ENCODE peak calls at places on chromosomes 3 and 15, in ten cellular contexts. One of them, this sample, is unnamed.

GRCh38 chr15:66702770-66703539 is 919 bp downstream of the SMAD6 start:
- DNase-seq in hypothalamus: no peak
- DNase-seq in endothelial cell of umbilical vein: no peak
- DNase-seq in sigmoid colon: no peak
- DNase-seq in NCI-H446 treated with DMSO at 0.1 percent for 48 hours: no peak
- DNase-seq in cardiac fibroblast: peak; percentile 31
- DNase-seq in M059J: peak; percentile 17
- DNase-seq in activated CD8-positive, alpha-beta memory T cell treated with anti-CD3 and anti-CD28 coated beads for 24 hours: peak; percentile 62
- DNase-seq in adrenal gland: no peak
- DNase-seq in NCI-H1436: no peak
- DNase-seq in this sample: no peak

GRCh38 chr15:49131403-49131802 is 24.0 kb downstream of the COPS2 start:
- DNase-seq in hypothalamus: no peak
- DNase-seq in endothelial cell of umbilical vein: no peak
- DNase-seq in sigmoid colon: no peak
- DNase-seq in NCI-H446 treated with DMSO at 0.1 percent for 48 hours: no peak
- DNase-seq in cardiac fibroblast: no peak
- DNase-seq in M059J: no peak
- DNase-seq in activated CD8-positive, alpha-beta memory T cell treated with anti-CD3 and anti-CD28 coated beads for 24 hours: no peak
- DNase-seq in adrenal gland: no peak
- DNase-seq in NCI-H1436: no peak
- DNase-seq in this sample: no peak

GRCh38 chr3:149160754-149161289 is 31.4 kb downstream of the HPS3 start:
- DNase-seq in hypothalamus: no peak
- DNase-seq in endothelial cell of umbilical vein: no peak
- DNase-seq in sigmoid colon: no peak
- DNase-seq in NCI-H446 treated with DMSO at 0.1 percent for 48 hours: no peak
- DNase-seq in cardiac fibroblast: no peak
- DNase-seq in M059J: no peak
- DNase-seq in activated CD8-positive, alpha-beta memory T cell treated with anti-CD3 and anti-CD28 coated beads for 24 hours: no peak
- DNase-seq in adrenal gland: no peak
- DNase-seq in NCI-H1436: no peak
- DNase-seq in this sample: no peak

GRCh38 chr3:187257471-187257870 is 34.1 kb downstream of the MASP1 start:
- DNase-seq in hypothalamus: no peak
- DNase-seq in endothelial cell of umbilical vein: no peak
- DNase-seq in sigmoid colon: no peak
- DNase-seq in NCI-H446 treated with DMSO at 0.1 percent for 48 hours: no peak
- DNase-seq in cardiac fibroblast: no peak
- DNase-seq in M059J: no peak
- DNase-seq in activated CD8-positive, alpha-beta memory T cell treated with anti-CD3 and anti-CD28 coated beads for 24 hours: no peak
- DNase-seq in adrenal gland: no peak
- DNase-seq in NCI-H1436: no peak
- DNase-seq in this sample: no peak

GRCh38 chr15:58026051-58026450 is 39.5 kb downstream of the ALDH1A2 start:
- DNase-seq in hypothalamus: no peak
- DNase-seq in endothelial cell of umbilical vein: no peak
- DNase-seq in sigmoid colon: no peak
- DNase-seq in NCI-H446 treated with DMSO at 0.1 percent for 48 hours: no peak
- DNase-seq in cardiac fibroblast: peak; percentile 9
- DNase-seq in M059J: no peak
- DNase-seq in activated CD8-positive, alpha-beta memory T cell treated with anti-CD3 and anti-CD28 coated beads for 24 hours: no peak
- DNase-seq in adrenal gland: no peak
- DNase-seq in NCI-H1436: no peak
- DNase-seq in this sample: no peak

GRCh38 chr15:67720556-67721175 is 104.6 kb upstream of the SKOR1 start:
- DNase-seq in hypothalamus: no peak
- DNase-seq in endothelial cell of umbilical vein: no peak
- DNase-seq in sigmoid colon: no peak
- DNase-seq in NCI-H446 treated with DMSO at 0.1 percent for 48 hours: no peak
- DNase-seq in cardiac fibroblast: no peak
- DNase-seq in M059J: no peak
- DNase-seq in activated CD8-positive, alpha-beta memory T cell treated with anti-CD3 and anti-CD28 coated beads for 24 hours: no peak
- DNase-seq in adrenal gland: no peak
- DNase-seq in NCI-H1436: no peak
- DNase-seq in this sample: no peak

GRCh38 chr3:141477224-141477623 is 9.6 kb upstream of the RASA2 start:
- DNase-seq in hypothalamus: no peak
- DNase-seq in endothelial cell of umbilical vein: peak; percentile 82
- DNase-seq in sigmoid colon: no peak
- DNase-seq in NCI-H446 treated with DMSO at 0.1 percent for 48 hours: peak; percentile 21
- DNase-seq in cardiac fibroblast: peak; percentile 96
- DNase-seq in M059J: peak; percentile 95
- DNase-seq in activated CD8-positive, alpha-beta memory T cell treated with anti-CD3 and anti-CD28 coated beads for 24 hours: no peak
- DNase-seq in adrenal gland: no peak
- DNase-seq in NCI-H1436: no peak
- DNase-seq in this sample: no peak

GRCh38 chr3:123605789-123606234 is 21.0 kb upstream of the HACD2 start:
- DNase-seq in hypothalamus: no peak
- DNase-seq in endothelial cell of umbilical vein: no peak
- DNase-seq in sigmoid colon: no peak
- DNase-seq in NCI-H446 treated with DMSO at 0.1 percent for 48 hours: no peak
- DNase-seq in cardiac fibroblast: peak; percentile 42
- DNase-seq in M059J: peak; percentile 94
- DNase-seq in activated CD8-positive, alpha-beta memory T cell treated with anti-CD3 and anti-CD28 coated beads for 24 hours: no peak
- DNase-seq in adrenal gland: no peak
- DNase-seq in NCI-H1436: no peak
- DNase-seq in this sample: no peak

GRCh38 chr3:99250821-99251355 is 349.4 kb upstream of the DCBLD2 start:
- DNase-seq in hypothalamus: no peak
- DNase-seq in endothelial cell of umbilical vein: peak; percentile 26
- DNase-seq in sigmoid colon: no peak
- DNase-seq in NCI-H446 treated with DMSO at 0.1 percent for 48 hours: no peak
- DNase-seq in cardiac fibroblast: peak; percentile 73
- DNase-seq in M059J: peak; percentile 38
- DNase-seq in activated CD8-positive, alpha-beta memory T cell treated with anti-CD3 and anti-CD28 coated beads for 24 hours: no peak
- DNase-seq in adrenal gland: no peak
- DNase-seq in NCI-H1436: no peak
- DNase-seq in this sample: no peak

GRCh38 chr3:48016336-48016973 is at the start of gene MAP4:
- DNase-seq in hypothalamus: no peak
- DNase-seq in endothelial cell of umbilical vein: peak; percentile 37
- DNase-seq in sigmoid colon: no peak
- DNase-seq in NCI-H446 treated with DMSO at 0.1 percent for 48 hours: no peak
- DNase-seq in cardiac fibroblast: peak; percentile 64
- DNase-seq in M059J: peak; percentile 27
- DNase-seq in activated CD8-positive, alpha-beta memory T cell treated with anti-CD3 and anti-CD28 coated beads for 24 hours: no peak
- DNase-seq in adrenal gland: no peak
- DNase-seq in NCI-H1436: no peak
- DNase-seq in this sample: no peak

GRCh38 chr3:189655617-189656016 is 24.4 kb downstream of the TP63 start:
- DNase-seq in hypothalamus: no peak
- DNase-seq in endothelial cell of umbilical vein: no peak
- DNase-seq in sigmoid colon: no peak
- DNase-seq in NCI-H446 treated with DMSO at 0.1 percent for 48 hours: no peak
- DNase-seq in cardiac fibroblast: no peak
- DNase-seq in M059J: no peak
- DNase-seq in activated CD8-positive, alpha-beta memory T cell treated with anti-CD3 and anti-CD28 coated beads for 24 hours: no peak
- DNase-seq in adrenal gland: no peak
- DNase-seq in NCI-H1436: no peak
- DNase-seq in this sample: no peak

GRCh38 chr3:99620976-99621375 is 17.4 kb upstream of the COL8A1 start:
- DNase-seq in hypothalamus: no peak
- DNase-seq in endothelial cell of umbilical vein: peak; percentile 21
- DNase-seq in sigmoid colon: no peak
- DNase-seq in NCI-H446 treated with DMSO at 0.1 percent for 48 hours: no peak
- DNase-seq in cardiac fibroblast: no peak
- DNase-seq in M059J: peak; percentile 58
- DNase-seq in activated CD8-positive, alpha-beta memory T cell treated with anti-CD3 and anti-CD28 coated beads for 24 hours: no peak
- DNase-seq in adrenal gland: no peak
- DNase-seq in NCI-H1436: no peak
- DNase-seq in this sample: no peak